ENCODE peak calls at places on chromosomes 3 and 15, in six cellular contexts. D is kidney epithelial cell, C is adipocyte, P is cardiac muscle cell, B is tibial nerve, J is OCI-LY7. G is an unnamed sample.

GRCh38 chr3:180990494-180990893 is 958 bp upstream of the DNAJC19 start:
- DNase-seq in P (no peak), C (peak), J (no peak), B (no peak), D (no peak), G (no peak)

GRCh38 chr15:88699861-88700260 is 61.0 kb downstream of the ISG20 start:
- DNase-seq in J (no peak), C (no peak), D (no peak), P (no peak), B (no peak), G (no peak)

GRCh38 chr15:74785716-74786032 is 3.8 kb downstream of the CSK start:
- DNase-seq in B (no peak), D (no peak), J (peak), C (no peak), P (no peak), G (no peak)

GRCh38 chr15:68599560-68600071 is 20.8 kb downstream of the CORO2B start:
- DNase-seq in D (no peak), B (no peak), J (peak), P (peak), C (peak), G (no peak)

GRCh38 chr15:93150910-93151309 is 61.9 kb upstream of the RGMA start:
- DNase-seq in D (no peak), C (no peak), J (no peak), B (no peak), P (no peak), G (no peak)

GRCh38 chr15:58467722-58468436 is 36.1 kb downstream of the LIPC start:
- DNase-seq in C (no peak), J (no peak), D (peak), B (no peak), P (no peak), G (no peak)

GRCh38 chr3:53161820-53162671 is 1.0 kb downstream of the PRKCD start:
- DNase-seq in J (peak), D (no peak), C (peak), P (peak), B (no peak), G (no peak)

GRCh38 chr15:62253294-62253693 is 88.2 kb upstream of the C2CD4B start:
- DNase-seq in D (no peak), B (no peak), J (peak), P (peak), C (no peak), G (no peak)

GRCh38 chr3:64244011-64244942 is 19.0 kb upstream of the PRICKLE2 start:
- DNase-seq in J (peak), P (peak), D (no peak), C (peak), B (no peak), G (no peak)

GRCh38 chr3:123799544-123800351 is 84.4 kb downstream of the MYLK start:
- DNase-seq in C (peak), D (peak), P (peak), J (no peak), B (peak), G (no peak)

GRCh38 chr3:60395173-60395762 is 856.0 kb downstream of the FHIT start:
- DNase-seq in B (no peak), C (no peak), J (no peak), P (no peak), D (no peak), G (no peak)

GRCh38 chr15:89912674-89913396 is at the start of gene ARPIN:
- DNase-seq in D (no peak), B (peak), P (peak), J (no peak), C (peak), G (no peak)
- H3K4me3 ChIP-seq in D (peak), B (peak), P (peak), J (no peak), C (peak), G (peak)

DNA sequence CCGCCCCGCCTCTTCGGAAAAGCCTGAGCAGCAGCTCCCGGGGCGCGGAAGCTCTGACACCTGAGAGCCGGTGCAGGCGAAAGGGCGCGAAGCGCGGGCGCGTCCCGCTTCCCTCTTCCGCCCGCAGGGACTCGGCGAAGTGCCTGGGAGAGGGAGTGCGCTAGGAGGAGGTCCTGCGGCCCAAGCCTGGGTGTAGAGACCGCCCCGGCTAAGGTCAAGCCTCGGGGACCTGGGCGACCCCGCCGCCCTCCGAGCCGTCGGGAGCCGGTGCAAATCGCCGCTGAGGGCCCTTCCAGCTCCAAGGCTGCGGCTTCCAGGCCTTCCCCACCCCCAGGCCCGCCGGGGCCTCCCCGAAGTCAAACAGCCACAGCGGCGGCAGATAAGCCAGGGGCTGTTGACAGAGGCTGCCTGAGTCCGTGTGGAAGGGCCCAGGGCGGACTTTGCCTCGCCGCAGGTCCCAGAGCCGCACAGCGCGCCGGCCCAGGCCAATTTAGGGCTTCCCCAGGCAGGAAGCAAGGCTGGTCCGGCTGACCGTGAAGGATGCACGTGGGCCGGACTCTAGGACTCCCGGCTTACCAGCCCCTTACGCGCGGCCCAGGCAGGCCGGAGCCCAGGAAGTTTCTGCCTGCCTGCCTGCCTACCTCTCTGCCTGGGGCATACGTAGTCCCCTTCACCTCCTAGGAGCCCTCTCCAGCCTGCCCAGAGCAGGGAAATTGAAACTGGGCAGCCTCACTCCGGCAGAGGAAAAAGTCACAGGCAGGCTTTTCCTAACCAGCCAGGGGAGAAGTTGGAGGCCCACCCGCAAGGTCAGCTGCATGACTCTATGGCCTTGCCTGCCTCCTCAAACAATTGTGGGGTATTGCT is 2.3 kb downstream of the ITPKA start:
- DNase-seq in P (no peak), J (no peak), B (no peak), D (no peak), C (no peak), G (no peak)
- H3K4me3 ChIP-seq in P (no peak), J (no peak), B (peak), D (no peak), C (no peak), G (no peak)

DNA sequence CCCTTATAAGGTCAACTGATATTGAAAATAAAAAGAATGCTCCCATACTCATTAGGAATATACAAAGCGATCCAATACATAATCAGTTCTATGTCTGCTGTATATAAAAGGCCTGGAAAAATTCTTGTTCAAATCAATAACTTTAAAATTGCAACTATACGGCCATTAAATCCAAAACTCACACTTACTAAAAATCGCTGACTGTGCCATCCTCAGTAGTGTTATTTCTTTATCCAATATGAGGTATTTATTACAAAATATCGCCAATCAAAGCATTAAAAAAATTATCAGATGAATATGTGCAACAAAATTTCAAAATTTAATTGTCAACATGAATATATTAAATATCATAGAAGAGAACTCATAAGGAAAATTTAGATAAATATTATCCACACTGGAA is 146.5 kb downstream of the PLD1 start:
- DNase-seq in J (no peak), C (no peak), B (no peak), P (no peak), D (no peak), G (no peak)
- H3K4me3 ChIP-seq in J (no peak), C (no peak), B (no peak), P (no peak), D (no peak), G (no peak)

GRCh38 chr3:12566976-12567375 is 10.1 kb downstream of the MKRN2 start:
- DNase-seq in J (no peak), P (no peak), D (no peak), B (no peak), C (no peak), G (no peak)
- H3K4me3 ChIP-seq in J (no peak), P (no peak), D (no peak), B (no peak), C (no peak), G (no peak)

GRCh38 chr3:187370051-187370450 is 1.9 kb downstream of the RTP4 start:
- DNase-seq in P (no peak), C (no peak), J (no peak), B (no peak), D (no peak), G (no peak)
- H3K4me3 ChIP-seq in P (no peak), C (no peak), J (no peak), B (no peak), D (no peak), G (no peak)

GRCh38 chr3:25438791-25439555 is 10.9 kb downstream of the RARB start:
- DNase-seq in C (no peak), P (no peak), J (no peak), D (no peak), B (no peak), G (no peak)
- H3K4me3 ChIP-seq in C (no peak), P (no peak), J (no peak), D (no peak), B (no peak), G (no peak)

G was measured in AG04450.